ENCODE peak calls at places on chromosomes 7 and 10, in nine cellular contexts. C is activated CD4-positive, alpha-beta T cell treated with anti-CD3 and anti-CD28 coated beads for 4 hours; Q is GM06990; L is hypothalamus; K is HL-60; J is non-pigmented ciliary epithelial cell; F is mesendoderm; A is cardiac fibroblast; V is SK-N-SH. X is an unnamed sample.

GRCh38 chr7:38600746-38601145 is 30.4 kb downstream of the AMPH start:
- DNase-seq in C (no peak), Q (no peak), L (no peak), K (no peak), J (no peak), F (no peak), A (no peak), V (no peak), X (no peak)

GRCh38 chr10:108060246-108060645 is 895.7 kb upstream of the SORCS1 start:
- DNase-seq in C (no peak), Q (no peak), L (no peak), K (no peak), J (no peak), F (no peak), A (no peak), V (no peak), X (no peak)

GRCh38 chr10:24483701-24484100 is 240.0 kb downstream of the ARHGAP21 start:
- DNase-seq in C (peak; percentile 13), Q (no peak), L (no peak), K (no peak), J (no peak), F (peak; percentile 78), A (peak; percentile 32), V (no peak), X (no peak)

GRCh38 chr7:105806592-105807266 is 69.7 kb downstream of the ATXN7L1 start:
- DNase-seq in C (peak; percentile 62), Q (peak; percentile 65), L (no peak), K (peak; percentile 47), J (no peak), F (no peak), A (peak; percentile 63), V (no peak), X (no peak)

GRCh38 chr7:79548616-79549206 is 95.2 kb upstream of the MAGI2 start:
- DNase-seq in C (no peak), Q (no peak), L (no peak), K (peak; percentile 6), J (no peak), F (peak; percentile 79), A (no peak), V (no peak), X (no peak)

GRCh38 chr10:26437637-26438461 is at the start of gene APBB1IP:
- DNase-seq in C (peak; percentile 26), Q (peak; percentile 85), L (peak; percentile 3), K (peak; percentile 91), J (no peak), F (peak; percentile 68), A (peak; percentile 28), V (no peak), X (peak; percentile 91)

GRCh38 chr10:31140716-31141115 is 109.1 kb upstream of the ZNF438 start:
- DNase-seq in C (no peak), Q (no peak), L (no peak), K (no peak), J (no peak), F (no peak), A (no peak), V (no peak), X (no peak)

GRCh38 chr10:95795602-95796001 is 39.6 kb downstream of the ENTPD1 start:
- DNase-seq in C (no peak), Q (no peak), L (no peak), K (no peak), J (no peak), F (no peak), A (no peak), V (no peak), X (no peak)

GRCh38 chr10:127196227-127196954 is at the start of gene INSYN2A:
- DNase-seq in C (no peak), Q (no peak), L (peak; percentile 27), K (no peak), J (no peak), F (peak; percentile 90), A (peak; percentile 56), V (peak; percentile 78), X (no peak)

GRCh38 chr7:69598487-69599148 is 343 bp downstream of the AUTS2 start:
- DNase-seq in C (no peak), Q (no peak), L (peak; percentile 52), K (no peak), J (no peak), F (peak; percentile 70), A (no peak), V (no peak), X (no peak)

GRCh38 chr10:109282510-109282909 is 640.8 kb downstream of the XPNPEP1 start:
- DNase-seq in C (no peak), Q (no peak), L (no peak), K (no peak), J (peak; percentile 71), F (no peak), A (peak; percentile 13), V (no peak), X (no peak)

GRCh38 chr10:102066421-102067068 is 1.4 kb downstream of the HPS6 start:
- DNase-seq in C (no peak), Q (no peak), L (no peak), K (no peak), J (no peak), F (no peak), A (no peak), V (no peak), X (no peak)

GRCh38 chr10:124898493-124898892 is 43.4 kb upstream of the ZRANB1 start:
- DNase-seq in C (no peak), Q (no peak), L (no peak), K (no peak), J (no peak), F (no peak), A (no peak), V (no peak), X (no peak)

GRCh38 chr7:31882187-31882586 is 188.0 kb downstream of the PDE1C start:
- DNase-seq in C (no peak), Q (no peak), L (no peak), K (no peak), J (no peak), F (peak; percentile 40), A (peak; percentile 4), V (no peak), X (peak; percentile 70)

GRCh38 chr10:121662945-121663917 is 65.0 kb upstream of the FGFR2 start:
- DNase-seq in C (no peak), Q (no peak), L (peak; percentile 18), K (no peak), J (no peak), F (peak; percentile 71), A (no peak), V (peak; percentile 64), X (no peak)

GRCh38 chr10:29841724-29842649 is 207.2 kb upstream of the SVIL start:
- DNase-seq in C (no peak), Q (no peak), L (no peak), K (no peak), J (no peak), F (peak; percentile 71), A (no peak), V (peak; percentile 77), X (peak; percentile 67)

GRCh38 chr10:6713716-6714115 is 133.6 kb upstream of the PRKCQ start:
- DNase-seq in C (no peak), Q (no peak), L (no peak), K (no peak), J (no peak), F (peak; percentile 51), A (peak; percentile 19), V (no peak), X (no peak)

GRCh38 chr7:99195867-99196266 is 12.0 kb downstream of the KPNA7 start:
- DNase-seq in C (no peak), Q (no peak), L (no peak), K (no peak), J (no peak), F (no peak), A (no peak), V (no peak), X (no peak)

GRCh38 chr7:285731-286130 is 4.2 kb upstream of the FOXL3 start:
- DNase-seq in C (no peak), Q (no peak), L (no peak), K (no peak), J (no peak), F (no peak), A (no peak), V (no peak), X (no peak)

GRCh38 chr7:76155938-76156337 is 45.8 kb upstream of the SRRM3 start:
- DNase-seq in C (no peak), Q (no peak), L (no peak), K (peak; percentile 73), J (no peak), F (no peak), A (peak; percentile 86), V (no peak), X (peak; percentile 77)

GRCh38 chr7:101542527-101543241 is 86.4 kb downstream of the MYL10 start:
- DNase-seq in C (peak; percentile 81), Q (peak; percentile 33), L (peak; percentile 45), K (peak; percentile 21), J (no peak), F (peak; percentile 82), A (peak; percentile 54), V (peak; percentile 85), X (peak; percentile 71)

GRCh38 chr10:565676-566075 is 123.8 kb downstream of the DIP2C start:
- DNase-seq in C (no peak), Q (no peak), L (no peak), K (no peak), J (no peak), F (no peak), A (no peak), V (no peak), X (no peak)

GRCh38 chr7:44473295-44473694 is 17.2 kb downstream of the NUDCD3 start:
- DNase-seq in C (no peak), Q (no peak), L (no peak), K (no peak), J (no peak), F (no peak), A (peak; percentile 41), V (no peak), X (no peak)

GRCh38 chr7:114922652-114923402 is 933 bp downstream of the MDFIC start:
- DNase-seq in C (peak; percentile 59), Q (peak; percentile 72), L (peak; percentile 2), K (no peak), J (no peak), F (peak; percentile 85), A (peak; percentile 88), V (peak; percentile 53), X (peak; percentile 71)

GRCh38 chr7:85471740-85472139 is 284.9 kb upstream of the SEMA3D start:
- DNase-seq in C (no peak), Q (peak; percentile 14), L (no peak), K (peak; percentile 28), J (peak; percentile 54), F (no peak), A (no peak), V (no peak), X (no peak)

GRCh38 chr10:130340816-130341215 is 204.6 kb downstream of the GLRX3 start:
- DNase-seq in C (no peak), Q (no peak), L (no peak), K (no peak), J (no peak), F (no peak), A (no peak), V (no peak), X (peak; percentile 23)

GRCh38 chr7:69656890-69657289 is 58.6 kb downstream of the AUTS2 start:
- DNase-seq in C (no peak), Q (no peak), L (no peak), K (no peak), J (no peak), F (peak; percentile 88), A (peak; percentile 36), V (peak; percentile 62), X (peak; percentile 71)

GRCh38 chr10:71244638-71245419 is 32.5 kb downstream of the UNC5B start:
- DNase-seq in C (no peak), Q (no peak), L (no peak), K (no peak), J (no peak), F (no peak), A (peak; percentile 91), V (peak; percentile 81), X (no peak)

GRCh38 chr7:42070068-42070467 is 166.9 kb downstream of the GLI3 start:
- DNase-seq in C (no peak), Q (no peak), L (no peak), K (peak; percentile 6), J (no peak), F (no peak), A (peak; percentile 46), V (no peak), X (no peak)

GRCh38 chr10:43679509-43679908 is 30.8 kb upstream of the ZNF32 start:
- DNase-seq in C (no peak), Q (no peak), L (no peak), K (no peak), J (no peak), F (no peak), A (peak; percentile 55), V (no peak), X (no peak)